ENCODE peak calls at places on chromosomes 6 and 20, in nine cellular contexts. P is suprapubic skin, F is endothelial cell of umbilical vein, Z is thyroid gland, M is adrenal gland, R is esophagus squamous epithelium, A is testis, N is Peyer's patch, I is A549. S is an unnamed sample.

GRCh38 chr20:1327241-1327653 is 1.7 kb downstream of the SDCBP2 start:
- DNase-seq in A (peak; percentile 86), Z (no peak), M (peak; percentile 76), N (peak; percentile 57), F (peak; percentile 32), R (no peak), I (no peak), P (peak; percentile 67), S (no peak)

GRCh38 chr6:78530208-78530607 is 337.1 kb upstream of the IRAK1BP1 start:
- DNase-seq in R (no peak), F (no peak), I (no peak), A (no peak), P (no peak), Z (no peak), M (no peak), N (no peak), S (no peak)

GRCh38 chr6:66851930-66852329 is 1144.9 kb upstream of the EYS start:
- DNase-seq in R (no peak), I (no peak), M (no peak), A (no peak), P (no peak), Z (no peak), N (no peak), F (no peak), S (no peak)

GRCh38 chr20:54061106-54061881 is 9.1 kb downstream of the BCAS1 start:
- DNase-seq in Z (no peak), R (no peak), I (no peak), N (no peak), P (no peak), F (no peak), M (no peak), A (no peak), S (no peak)

GRCh38 chr6:85078071-85078470 is 313.7 kb upstream of the TBX18 start:
- DNase-seq in N (no peak), R (no peak), I (peak; percentile 4), P (no peak), A (no peak), F (peak; percentile 48), Z (no peak), M (no peak), S (no peak)

GRCh38 chr20:22794200-22794599 is 209.8 kb upstream of the FOXA2 start:
- DNase-seq in M (no peak), I (no peak), R (no peak), Z (no peak), P (no peak), A (no peak), F (peak; percentile 40), N (no peak), S (no peak)

GRCh38 chr6:149147939-149148718 is 169.4 kb upstream of the TAB2 start:
- DNase-seq in R (no peak), P (no peak), N (no peak), I (no peak), M (no peak), Z (no peak), A (no peak), F (no peak), S (no peak)

GRCh38 chr6:13431861-13432465 is 55.4 kb downstream of the GFOD1 start:
- DNase-seq in I (no peak), N (no peak), Z (no peak), M (peak; percentile 35), R (no peak), P (no peak), A (no peak), F (peak; percentile 69), S (no peak)

GRCh38 chr6:87675004-87675681 is 26.9 kb downstream of the AKIRIN2 start:
- DNase-seq in P (no peak), N (no peak), Z (no peak), M (no peak), F (no peak), R (no peak), A (no peak), I (no peak), S (no peak)

GRCh38 chr6:24720604-24721460 is 1.9 kb upstream of the C6orf62 start:
- DNase-seq in F (peak; percentile 100), P (peak; percentile 100), R (peak; percentile 98), N (peak; percentile 100), A (peak; percentile 100), Z (peak; percentile 100), I (peak; percentile 93), M (peak; percentile 100), S (peak; percentile 100)

GRCh38 chr6:24718449-24719124 is 367 bp downstream of the C6orf62 start:
- DNase-seq in F (peak; percentile 21), M (no peak), R (no peak), I (no peak), Z (no peak), A (no peak), N (no peak), P (no peak), S (no peak)

GRCh38 chr6:24720131-24720603 is 1.2 kb upstream of the C6orf62 start:
- DNase-seq in F (peak; percentile 60), Z (peak; percentile 54), A (peak; percentile 27), M (peak; percentile 73), N (peak; percentile 82), P (peak; percentile 82), R (no peak), I (peak; percentile 11), S (peak; percentile 12)

GRCh38 chr6:24721461-24722215 is 2.7 kb upstream of the C6orf62 start:
- DNase-seq in N (no peak), F (no peak), P (no peak), A (peak; percentile 94), R (peak; percentile 87), I (peak; percentile 61), M (no peak), Z (no peak), S (peak; percentile 88)

GRCh38 chr6:24719125-24719931 is at the start of gene C6orf62:
- DNase-seq in P (no peak), M (no peak), I (peak; percentile 17), N (peak; percentile 59), Z (peak; percentile 32), A (peak; percentile 33), F (peak; percentile 28), R (no peak), S (no peak)
- TF ChIP-seq POLR2A in P (no peak), M (no peak), I (no peak), N (no peak), Z (peak; percentile 5), A (no peak), F (peak; percentile 57), R (no peak), S (no peak)

GRCh38 chr6:165791876-165792437 is 128.9 kb upstream of the PDE10A start:
- DNase-seq in Z (no peak), A (no peak), N (no peak), M (no peak), I (no peak), P (no peak), R (no peak), F (no peak), S (no peak)
- TF ChIP-seq POLR2A in Z (no peak), A (no peak), N (no peak), M (no peak), I (no peak), P (no peak), R (no peak), F (no peak), S (no peak)

GRCh38 chr6:26186652-26187051 is 99.4 kb downstream of the HFE start:
- DNase-seq in R (no peak), N (no peak), F (no peak), I (no peak), Z (no peak), P (no peak), A (no peak), M (no peak), S (no peak)

GRCh38 chr6:26187292-26187691 is 100.1 kb downstream of the HFE start:
- DNase-seq in N (no peak), Z (no peak), R (no peak), F (no peak), A (no peak), I (no peak), M (no peak), P (no peak), S (no peak)

GRCh38 chr6:26185802-26186201 is 98.6 kb downstream of the HFE start:
- DNase-seq in F (no peak), N (no peak), R (no peak), A (no peak), Z (no peak), P (no peak), M (no peak), I (no peak), S (no peak)

GRCh38 chr6:26189905-26190304 is 102.7 kb downstream of the HFE start:
- DNase-seq in I (no peak), M (no peak), N (no peak), R (no peak), Z (no peak), F (no peak), A (no peak), P (no peak), S (no peak)

DNA sequence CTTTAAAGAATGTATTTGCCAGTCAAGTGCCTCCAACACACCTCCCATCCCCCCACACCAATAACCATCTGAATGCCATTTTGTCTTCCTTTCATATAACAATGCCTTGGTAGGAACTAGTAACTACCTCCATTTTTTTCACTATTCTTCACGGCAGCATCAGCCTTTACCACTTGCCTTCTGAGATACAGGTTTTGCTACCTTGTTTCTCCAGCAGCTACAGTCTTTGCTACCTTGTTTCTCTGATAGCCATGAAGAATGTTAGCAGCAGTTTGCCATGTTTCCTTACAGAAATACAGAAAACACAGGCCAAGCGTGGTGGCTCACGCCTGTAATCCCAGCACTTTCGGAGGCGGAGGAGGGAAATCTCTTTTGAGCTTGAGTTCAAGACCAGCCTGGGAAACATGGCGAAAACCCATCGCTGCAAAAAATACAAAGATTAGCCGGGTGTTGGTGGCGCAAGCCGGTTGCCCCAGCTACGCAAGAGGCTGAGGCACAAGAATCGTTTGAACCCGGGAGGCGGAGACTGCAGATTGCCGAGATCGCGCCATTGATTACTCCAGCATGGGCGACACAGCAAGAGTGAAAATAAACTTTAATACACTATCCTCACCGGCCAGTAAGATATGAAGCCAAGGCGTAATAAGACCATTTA is 100.9 kb downstream of the HFE start:
- DNase-seq in F (no peak), I (no peak), M (peak; percentile 87), A (no peak), Z (peak; percentile 40), P (no peak), R (no peak), N (peak; percentile 63), S (no peak)
- TF ChIP-seq POLR2A in F (no peak), I (peak; percentile 15), M (no peak), A (no peak), Z (no peak), P (no peak), R (no peak), N (no peak), S (no peak)

GRCh38 chr20:25056601-25057233 is 1.2 kb downstream of the ACSS1 start:
- DNase-seq in R (no peak), P (no peak), I (no peak), M (no peak), N (no peak), A (no peak), F (no peak), Z (no peak), S (no peak)

GRCh38 chr20:25058797-25059486 is 1.0 kb upstream of the ACSS1 start:
- DNase-seq in F (peak; percentile 20), P (peak; percentile 61), I (peak; percentile 47), Z (no peak), N (peak; percentile 37), M (no peak), A (peak; percentile 74), R (no peak), S (peak; percentile 42)

GRCh38 chr20:25057234-25058050 is 497 bp downstream of the ACSS1 start:
- DNase-seq in R (no peak), A (peak; percentile 74), M (peak; percentile 74), F (peak; percentile 51), N (peak; percentile 88), P (peak; percentile 78), I (peak; percentile 85), Z (peak; percentile 81), S (peak; percentile 69)

GRCh38 chr20:25059487-25059820 is 1.5 kb upstream of the ACSS1 start:
- DNase-seq in R (no peak), N (no peak), A (no peak), M (no peak), Z (no peak), F (no peak), I (no peak), P (no peak), S (no peak)

GRCh38 chr20:25058051-25058796 is at the start of gene ACSS1:
- DNase-seq in I (peak; percentile 72), A (peak; percentile 80), Z (peak; percentile 79), F (peak; percentile 31), M (peak; percentile 69), R (peak; percentile 25), P (peak; percentile 80), N (peak; percentile 86), S (peak; percentile 71)
- TF ChIP-seq POLR2A in I (peak; percentile 69), A (no peak), Z (peak; percentile 74), F (no peak), M (no peak), R (no peak), P (no peak), N (peak; percentile 61), S (no peak)